ENCODE peak calls at places on chromosomes 13 and 19, in eight cellular contexts. M, C, H, Y, R, L, Q and U are unnamed samples.

GRCh38 chr13:76812206-76812882 is 73.9 kb downstream of the KCTD12 start:
- DNase-seq in M (no peak), R (no peak), L (no peak), Q (peak), Y (no peak), H (no peak), C (peak), U (peak)

GRCh38 chr19:12774588-12775555 is at the start of gene HOOK2:
- DNase-seq in R (no peak), L (peak), M (peak), Y (no peak), H (no peak), C (peak), Q (no peak), U (no peak)

GRCh38 chr13:44801990-44802389 is 187.3 kb downstream of the NUFIP1 start:
- DNase-seq in M (no peak), R (no peak), Y (no peak), L (no peak), Q (no peak), H (no peak), C (no peak), U (peak)

GRCh38 chr13:47004552-47004951 is 107.7 kb upstream of the HTR2A start:
- DNase-seq in R (no peak), M (no peak), Q (no peak), C (no peak), Y (no peak), H (no peak), L (no peak), U (no peak)

GRCh38 chr13:95115525-95115924 is 185.7 kb downstream of the ABCC4 start:
- DNase-seq in R (no peak), M (no peak), Q (no peak), H (no peak), Y (no peak), C (no peak), L (no peak), U (no peak)

GRCh38 chr13:97004096-97004876 is 10.0 kb upstream of the OXGR1 start:
- DNase-seq in M (no peak), C (no peak), L (no peak), Q (no peak), Y (no peak), R (no peak), H (no peak), U (no peak)

GRCh38 chr13:94641432-94641941 is 39.8 kb downstream of the GPR180 start:
- DNase-seq in C (no peak), Q (no peak), Y (no peak), M (no peak), R (no peak), L (no peak), H (no peak), U (peak)

GRCh38 chr19:29074579-29074978 is 138.4 kb downstream of the UQCRFS1 start:
- DNase-seq in R (no peak), L (no peak), C (no peak), M (peak), H (no peak), Y (no peak), Q (no peak), U (no peak)

GRCh38 chr19:18287836-18288772 is 6.7 kb upstream of the JUND start:
- DNase-seq in Q (no peak), M (peak), Y (no peak), R (no peak), C (no peak), L (no peak), H (no peak), U (no peak)

GRCh38 chr13:50357586-50358118 is 342.4 kb downstream of the KCNRG start:
- DNase-seq in H (no peak), Q (no peak), C (no peak), L (no peak), M (no peak), Y (peak), R (no peak), U (peak)

GRCh38 chr19:35431147-35431807 is 16.8 kb upstream of the FFAR2 start:
- DNase-seq in M (no peak), L (no peak), R (no peak), H (no peak), C (no peak), Q (no peak), Y (no peak), U (no peak)